ENCODE peak calls at places on chromosomes 7 and 10, in six cellular contexts. P, V, R, H, B and T are unnamed samples.

GRCh38 chr10:78915331-78915626 is 153.5 kb upstream of the ZMIZ1 start:
- DNase-seq in P (no peak), V (no peak), R (no peak), H (no peak), B (no peak), T (no peak)

GRCh38 chr10:110944997-110945396 is 25.6 kb downstream of the SHOC2 start:
- DNase-seq in P (no peak), V (peak), R (no peak), H (no peak), B (no peak), T (no peak)

GRCh38 chr7:45977256-45977655 is 56.2 kb upstream of the IGFBP3 start:
- DNase-seq in P (no peak), V (no peak), R (no peak), H (peak), B (no peak), T (peak)

GRCh38 chr7:142770720-142771352 is at the start of gene PRSS2:
- DNase-seq in P (no peak), V (peak), R (peak), H (peak), B (no peak), T (no peak)

GRCh38 chr7:66430164-66430545 is 198.5 kb upstream of the KCTD7 start:
- DNase-seq in P (no peak), V (no peak), R (no peak), H (no peak), B (no peak), T (no peak)

GRCh38 chr7:82204694-82205093 is 238.9 kb downstream of the CACNA2D1 start:
- DNase-seq in P (no peak), V (no peak), R (no peak), H (no peak), B (no peak), T (no peak)

GRCh38 chr10:121158988-121159579 is 307.9 kb downstream of the WDR11 start:
- DNase-seq in P (no peak), V (no peak), R (peak), H (no peak), B (no peak), T (no peak)

GRCh38 chr10:44010873-44011602 is 362.4 kb upstream of the ZNF32 start:
- DNase-seq in P (peak), V (peak), R (no peak), H (no peak), B (no peak), T (no peak)

GRCh38 chr7:70764004-70764691 is 367.8 kb upstream of the GALNT17 start:
- DNase-seq in P (no peak), V (peak), R (no peak), H (no peak), B (no peak), T (no peak)

GRCh38 chr10:508726-509125 is 180.7 kb downstream of the DIP2C start:
- DNase-seq in P (peak), V (no peak), R (no peak), H (no peak), B (no peak), T (no peak)

GRCh38 chr7:55158541-55158940 is 139.7 kb downstream of the EGFR start:
- DNase-seq in P (no peak), V (no peak), R (no peak), H (peak), B (no peak), T (no peak)

GRCh38 chr10:49296382-49296781 is 2.6 kb upstream of the C10orf71 start:
- DNase-seq in P (no peak), V (no peak), R (no peak), H (no peak), B (no peak), T (no peak)

GRCh38 chr10:119538632-119539358 is 3.7 kb downstream of the RGS10 start:
- DNase-seq in P (no peak), V (peak), R (no peak), H (no peak), B (no peak), T (no peak)

GRCh38 chr10:3769511-3769910 is 15.5 kb downstream of the KLF6 start:
- DNase-seq in P (no peak), V (no peak), R (no peak), H (no peak), B (no peak), T (no peak)

GRCh38 chr7:525740-526139 is 6.1 kb upstream of the PDGFA start:
- DNase-seq in P (no peak), V (no peak), R (no peak), H (no peak), B (no peak), T (no peak)

GRCh38 chr10:27605337-27605736 is 101.2 kb downstream of the RAB18 start:
- DNase-seq in P (no peak), V (no peak), R (no peak), H (no peak), B (no peak), T (no peak)

GRCh38 chr10:22599048-22599561 is 115.3 kb downstream of the PIP4K2A start:
- DNase-seq in P (no peak), V (no peak), R (no peak), H (peak), B (no peak), T (no peak)

GRCh38 chr10:58921366-58921947 is 255.0 kb upstream of the PHYHIPL start:
- DNase-seq in P (no peak), V (no peak), R (no peak), H (no peak), B (no peak), T (no peak)

GRCh38 chr7:29102554-29103151 is 43.7 kb downstream of the CPVL start:
- DNase-seq in P (peak), V (peak), R (peak), H (no peak), B (peak), T (peak)

GRCh38 chr10:12042409-12042796 is 206 bp downstream of the UPF2 start:
- DNase-seq in P (peak), V (peak), R (peak), H (no peak), B (peak), T (peak)

GRCh38 chr7:45709168-45710034 is 135.2 kb downstream of the ADCY1 start:
- DNase-seq in P (no peak), V (no peak), R (peak), H (no peak), B (no peak), T (peak)

GRCh38 chr7:32104766-32105165 is 34.6 kb upstream of the PDE1C start:
- DNase-seq in P (no peak), V (no peak), R (no peak), H (no peak), B (no peak), T (no peak)

GRCh38 chr7:105911961-105912575 is 35.7 kb upstream of the ATXN7L1 start:
- DNase-seq in P (no peak), V (no peak), R (no peak), H (no peak), B (no peak), T (no peak)
- H3K27ac ChIP-seq in P (no peak), V (no peak), R (no peak), H (no peak), B (no peak), T (no peak)

GRCh38 chr10:74587109-74587508 is 239.3 kb upstream of the KAT6B start:
- DNase-seq in P (no peak), V (no peak), R (no peak), H (no peak), B (no peak), T (no peak)
- H3K27ac ChIP-seq in P (no peak), V (no peak), R (no peak), H (no peak), B (peak), T (peak)

GRCh38 chr10:75770634-75771081 is 339.2 kb downstream of the LRMDA start:
- DNase-seq in P (no peak), V (no peak), R (peak), H (no peak), B (no peak), T (no peak)

GRCh38 chr10:75771606-75772005 is 340.2 kb downstream of the LRMDA start:
- DNase-seq in P (no peak), V (no peak), R (no peak), H (peak), B (no peak), T (no peak)

GRCh38 chr10:75773139-75773801 is 341.8 kb downstream of the LRMDA start:
- DNase-seq in P (no peak), V (no peak), R (peak), H (peak), B (no peak), T (no peak)

GRCh38 chr10:75773813-75774547 is 342.6 kb downstream of the LRMDA start:
- DNase-seq in P (no peak), V (no peak), R (no peak), H (no peak), B (no peak), T (no peak)

DNA sequence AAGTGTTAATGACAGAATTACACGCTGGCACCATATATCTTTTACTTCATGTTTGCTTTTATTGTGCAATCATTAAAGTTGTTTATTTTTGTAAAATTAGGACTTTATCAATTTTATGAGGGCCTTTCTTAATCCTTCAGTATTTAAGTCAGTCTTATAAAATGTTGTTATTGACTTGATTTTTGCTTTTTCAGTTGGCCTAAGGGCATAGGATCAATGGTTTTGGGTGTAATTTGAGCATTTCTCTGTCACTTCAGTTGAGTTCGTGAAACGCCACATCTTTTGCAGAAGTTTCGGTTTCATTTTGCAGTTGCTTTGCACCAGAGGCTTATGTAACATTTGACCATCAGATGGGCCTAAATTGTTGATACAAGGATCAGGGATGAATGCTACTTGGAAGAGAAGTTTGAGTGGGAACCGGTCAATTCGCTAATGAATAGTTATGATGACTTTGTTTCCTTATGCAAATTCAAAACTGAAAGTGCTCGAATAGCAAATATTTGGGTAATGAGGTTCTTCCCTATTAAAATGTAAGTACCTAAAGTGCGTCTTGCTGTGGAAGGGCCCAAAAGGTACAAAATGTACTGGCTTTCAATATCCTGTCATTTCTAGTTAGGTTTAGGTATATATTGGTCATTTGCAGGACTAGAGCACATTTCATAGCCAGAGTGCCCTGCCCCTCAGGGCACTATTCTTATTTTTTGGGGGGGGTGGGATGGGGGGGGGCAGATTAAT is 340.9 kb downstream of the LRMDA start:
- DNase-seq in P (no peak), V (peak), R (peak), H (no peak), B (no peak), T (no peak)
- H3K27ac ChIP-seq in P (no peak), V (no peak), R (peak), H (peak), B (peak), T (no peak)

DNA sequence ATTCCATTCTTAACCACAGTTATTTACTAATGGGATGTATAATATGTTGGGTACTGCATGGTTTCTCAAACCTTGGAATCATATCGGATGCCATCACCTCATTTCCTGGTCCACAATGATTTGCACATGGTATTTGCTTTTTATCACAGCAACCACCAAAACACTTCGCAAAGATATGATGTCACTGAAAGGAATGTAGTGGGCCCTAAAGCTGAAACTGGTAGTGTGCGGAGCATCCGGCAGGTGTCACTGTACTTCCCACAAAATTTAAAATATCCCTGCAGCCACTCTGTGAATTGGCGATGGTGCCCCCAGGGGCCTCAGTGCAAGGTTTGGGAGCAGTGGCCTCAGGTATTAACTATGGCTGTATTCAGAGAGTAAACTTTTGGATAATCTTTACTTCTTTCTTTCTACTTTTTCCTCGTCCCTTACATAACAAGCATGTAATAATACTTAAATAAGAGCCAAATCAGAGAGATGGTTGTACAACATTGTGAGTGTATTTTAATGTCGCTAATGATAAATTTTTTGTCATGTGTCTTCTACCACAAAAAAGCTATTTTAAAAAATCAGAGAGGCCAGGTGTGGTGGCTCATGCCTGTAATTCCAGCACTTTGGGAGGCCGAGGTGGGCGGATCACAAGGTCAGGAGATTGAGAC is 66.2 kb downstream of the FAM241B start:
- DNase-seq in P (no peak), V (no peak), R (peak), H (peak), B (no peak), T (no peak)
- H3K27ac ChIP-seq in P (no peak), V (no peak), R (no peak), H (no peak), B (no peak), T (no peak)

DNA sequence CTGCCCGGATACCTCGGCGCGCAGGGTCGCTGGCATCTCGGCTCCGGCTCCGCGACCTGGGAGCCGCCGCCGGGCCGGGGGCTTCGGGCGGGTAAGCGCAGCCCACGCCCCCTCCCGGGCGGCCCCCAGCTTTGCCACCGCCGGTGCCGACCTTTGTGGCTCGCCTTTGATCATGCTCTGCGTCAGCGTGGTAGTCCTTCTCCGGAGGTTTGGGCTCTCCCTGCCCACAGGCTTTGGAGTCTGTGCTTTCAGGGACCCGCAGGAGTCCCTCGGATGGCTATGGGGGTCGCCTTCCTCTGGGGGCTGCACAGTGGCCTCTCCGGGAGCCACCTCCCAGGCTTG is 7.3 kb downstream of the ATP6V1F start:
- DNase-seq in P (no peak), V (peak), R (no peak), H (no peak), B (peak), T (no peak)
- H3K27ac ChIP-seq in P (no peak), V (no peak), R (no peak), H (no peak), B (no peak), T (no peak)

GRCh38 chr10:38174341-38174740 is 80.2 kb downstream of the ZNF37A start:
- DNase-seq in P (no peak), V (no peak), R (no peak), H (no peak), B (no peak), T (no peak)
- H3K27ac ChIP-seq in P (no peak), V (no peak), R (no peak), H (no peak), B (no peak), T (no peak)

GRCh38 chr7:44079221-44080021 is 2.9 kb downstream of the POLM start:
- DNase-seq in P (peak), V (no peak), R (no peak), H (no peak), B (no peak), T (no peak)

GRCh38 chr7:44077061-44077460 is 5.3 kb downstream of the POLM start:
- DNase-seq in P (peak), V (no peak), R (no peak), H (no peak), B (no peak), T (no peak)

GRCh38 chr7:44080118-44080517 is 2.2 kb downstream of the POLM start:
- DNase-seq in P (peak), V (no peak), R (no peak), H (no peak), B (no peak), T (no peak)

GRCh38 chr7:44077681-44078091 is 4.6 kb downstream of the POLM start:
- DNase-seq in P (peak), V (no peak), R (no peak), H (no peak), B (no peak), T (no peak)

DNA sequence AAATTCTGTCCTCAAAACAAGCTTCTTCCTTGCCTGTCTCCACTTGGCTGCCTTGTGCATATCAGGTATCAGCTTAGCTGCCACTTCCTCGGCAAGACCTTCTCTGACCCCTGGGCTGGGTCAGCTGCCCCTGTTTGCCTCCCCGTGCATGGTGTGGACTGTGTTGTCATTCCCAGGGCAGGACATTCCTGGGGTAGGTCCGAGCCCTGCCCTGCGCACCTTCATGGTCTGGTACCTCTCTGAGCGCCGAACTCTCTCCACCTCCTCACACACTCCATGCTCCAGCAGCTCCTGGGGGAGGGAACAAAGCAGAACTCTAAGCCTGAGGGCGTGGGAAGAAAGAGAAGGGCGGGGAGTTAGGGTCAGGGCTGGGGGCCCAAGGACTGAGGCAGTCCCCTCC is 3.8 kb downstream of the POLM start:
- DNase-seq in P (peak), V (no peak), R (no peak), H (no peak), B (no peak), T (no peak)
- H3K27ac ChIP-seq in P (no peak), V (no peak), R (no peak), H (no peak), B (no peak), T (no peak)